ENCODE peak calls at places on chromosomes 1 and 21, in four cellular contexts. I is astrocyte of the hippocampus, B is brain microvascular endothelial cell, S is ovary. D is an unnamed sample.

GRCh38 chr1:16144325-16145029 is 11.4 kb downstream of the EPHA2 start:
- DNase-seq in I (no peak), B (no peak), S (no peak), D (no peak)

GRCh38 chr21:46424062-46424591 is 34.6 kb upstream of the DIP2A start:
- DNase-seq in I (no peak), B (no peak), S (no peak), D (no peak)

GRCh38 chr1:41073971-41074370 is 52.4 kb upstream of the SLFNL1 start:
- DNase-seq in I (peak; percentile 33), B (peak; percentile 31), S (no peak), D (peak; percentile 54)

GRCh38 chr1:29676496-29676895 is 440.2 kb downstream of the PTPRU start:
- DNase-seq in I (no peak), B (no peak), S (no peak), D (no peak)

GRCh38 chr1:22547186-22547817 is 16.0 kb upstream of the EPHA8 start:
- DNase-seq in I (no peak), B (no peak), S (no peak), D (no peak)

GRCh38 chr1:239308701-239309333 is 77.6 kb upstream of the CHRM3 start:
- DNase-seq in I (peak; percentile 20), B (peak; percentile 3), S (peak; percentile 59), D (peak; percentile 2)

GRCh38 chr1:161486806-161487482 is 18.3 kb upstream of the FCGR2A start:
- DNase-seq in I (peak; percentile 56), B (peak; percentile 58), S (peak; percentile 30), D (peak; percentile 46)

GRCh38 chr1:72283204-72284083 is 1.1 kb upstream of the NEGR1 start:
- DNase-seq in I (peak; percentile 91), B (peak; percentile 83), S (peak; percentile 75), D (peak; percentile 86)

GRCh38 chr21:31364265-31364945 is 20.3 kb upstream of the TIAM1 start:
- DNase-seq in I (no peak), B (no peak), S (no peak), D (no peak)

GRCh38 chr1:115632251-115633026 is 9.3 kb upstream of the VANGL1 start:
- DNase-seq in I (no peak), B (no peak), S (no peak), D (no peak)

GRCh38 chr1:208369050-208369449 is 124.9 kb upstream of the PLXNA2 start:
- DNase-seq in I (no peak), B (no peak), S (no peak), D (no peak)

GRCh38 chr21:45334134-45334533 is 46.4 kb upstream of the POFUT2 start:
- DNase-seq in I (no peak), B (no peak), S (no peak), D (no peak)

GRCh38 chr1:158180741-158181576 is at the start of gene CD1D:
- DNase-seq in I (peak; percentile 25), B (no peak), S (no peak), D (peak; percentile 7)

GRCh38 chr1:231951399-231951798 is 324.8 kb downstream of the DISC1 start:
- DNase-seq in I (no peak), B (peak; percentile 76), S (no peak), D (peak; percentile 80)

GRCh38 chr1:25763493-25763892 is 36.5 kb upstream of the SELENON start:
- DNase-seq in I (no peak), B (no peak), S (no peak), D (no peak)

GRCh38 chr21:40029888-40030287 is 162.7 kb downstream of the PCP4 start:
- DNase-seq in I (no peak), B (no peak), S (no peak), D (no peak)

GRCh38 chr1:17429183-17429582 is 10.3 kb downstream of the RCC2 start:
- DNase-seq in I (no peak), B (no peak), S (no peak), D (no peak)

GRCh38 chr1:28507247-28507645 is 1.4 kb downstream of the RCC1 start:
- DNase-seq in I (peak; percentile 32), B (no peak), S (no peak), D (peak; percentile 13)

GRCh38 chr21:34915364-34915834 is 133.7 kb downstream of the RUNX1 start:
- DNase-seq in I (peak; percentile 53), B (no peak), S (no peak), D (peak; percentile 44)

GRCh38 chr21:33013618-33014017 is 12.1 kb upstream of the OLIG2 start:
- DNase-seq in I (no peak), B (no peak), S (no peak), D (no peak)